ENCODE peak calls at places on chromosomes 6 and 20, in ten cellular contexts. N is mammary epithelial cell; R is cardiac muscle cell; D is IMR-90; J is CD8-positive, alpha-beta T cell; G is CD8-positive, alpha-beta memory T cell; B is aorta; U is transverse colon; Q is lower lobe of right lung; V is tibial artery. M is an unnamed sample.

GRCh38 chr20:47455133-47456040 is 46.3 kb upstream of the NCOA3 start:
- DNase-seq in N (no peak), R (no peak), D (no peak), J (no peak), G (no peak), B (no peak), U (no peak), Q (no peak), V (no peak), M (no peak)

GRCh38 chr20:22810626-22811559 is 224.2 kb upstream of the SSTR4 start:
- DNase-seq in N (no peak), R (no peak), D (no peak), J (no peak), G (no peak), B (no peak), U (no peak), Q (no peak), V (no peak), M (no peak)

GRCh38 chr6:167793421-167793820 is 33.3 kb upstream of the AFDN start:
- DNase-seq in N (no peak), R (no peak), D (no peak), J (no peak), G (no peak), B (no peak), U (peak), Q (no peak), V (no peak), M (no peak)

GRCh38 chr6:31576897-31577341 is 1.6 kb downstream of the TNF start:
- DNase-seq in N (no peak), R (no peak), D (no peak), J (peak), G (no peak), B (no peak), U (peak), Q (no peak), V (no peak), M (no peak)

GRCh38 chr6:73608761-73609160 is 45.0 kb downstream of the SLC17A5 start:
- DNase-seq in N (no peak), R (no peak), D (no peak), J (no peak), G (no peak), B (no peak), U (no peak), Q (no peak), V (no peak), M (no peak)

GRCh38 chr20:46378390-46379009 is 27.9 kb downstream of the ELMO2 start:
- DNase-seq in N (no peak), R (no peak), D (no peak), J (no peak), G (no peak), B (no peak), U (no peak), Q (no peak), V (no peak), M (no peak)

GRCh38 chr6:579339-579738 is 77.6 kb downstream of the HUS1B start:
- DNase-seq in N (no peak), R (peak), D (peak), J (no peak), G (no peak), B (no peak), U (no peak), Q (no peak), V (no peak), M (no peak)

GRCh38 chr20:49890651-49891361 is 24.5 kb downstream of the SPATA2 start:
- DNase-seq in N (no peak), R (peak), D (no peak), J (no peak), G (no peak), B (no peak), U (no peak), Q (peak), V (no peak), M (no peak)

GRCh38 chr20:17775600-17775999 is 75.8 kb downstream of the BANF2 start:
- DNase-seq in N (no peak), R (no peak), D (no peak), J (no peak), G (no peak), B (no peak), U (no peak), Q (no peak), V (no peak), M (no peak)

GRCh38 chr6:140744648-140745320 is 1370.3 kb upstream of the CITED2 start:
- DNase-seq in N (peak), R (no peak), D (peak), J (no peak), G (no peak), B (peak), U (no peak), Q (no peak), V (peak), M (peak)

GRCh38 chr6:48560408-48560807 is 449.4 kb upstream of the PTCHD4 start:
- DNase-seq in N (peak), R (no peak), D (peak), J (no peak), G (no peak), B (no peak), U (no peak), Q (no peak), V (no peak), M (peak)

GRCh38 chr6:94639564-94639963 is 937.8 kb upstream of the MANEA start:
- DNase-seq in N (no peak), R (no peak), D (no peak), J (no peak), G (no peak), B (no peak), U (no peak), Q (no peak), V (no peak), M (no peak)

GRCh38 chr6:36643967-36644366 is 34.5 kb upstream of the CDKN1A start:
- DNase-seq in N (no peak), R (no peak), D (no peak), J (no peak), G (no peak), B (no peak), U (no peak), Q (no peak), V (no peak), M (no peak)

GRCh38 chr20:51635680-51636079 is 93.2 kb upstream of the NFATC2 start:
- DNase-seq in N (no peak), R (no peak), D (no peak), J (no peak), G (no peak), B (no peak), U (no peak), Q (no peak), V (no peak), M (no peak)

GRCh38 chr20:58340853-58341252 is 31.3 kb downstream of the RAB22A start:
- DNase-seq in N (no peak), R (no peak), D (peak), J (no peak), G (no peak), B (no peak), U (no peak), Q (no peak), V (no peak), M (no peak)

GRCh38 chr6:170177383-170178265 is 113.3 kb downstream of the DLL1 start:
- DNase-seq in N (no peak), R (no peak), D (no peak), J (no peak), G (no peak), B (peak), U (no peak), Q (peak), V (no peak), M (no peak)

GRCh38 chr20:62642666-62643520 is 590 bp downstream of the SLCO4A1 start:
- DNase-seq in N (peak), R (peak), D (peak), J (peak), G (peak), B (no peak), U (peak), Q (no peak), V (no peak), M (no peak)

GRCh38 chr6:81834141-81834621 is 81.7 kb upstream of the TENT5A start:
- DNase-seq in N (no peak), R (no peak), D (peak), J (no peak), G (no peak), B (peak), U (peak), Q (no peak), V (no peak), M (no peak)

GRCh38 chr6:116764557-116764960 is 960 bp downstream of the FAM162B start:
- DNase-seq in N (no peak), R (peak), D (peak), J (no peak), G (no peak), B (no peak), U (no peak), Q (no peak), V (no peak), M (no peak)

GRCh38 chr20:62362991-62363919 is 3.9 kb downstream of the LAMA5 start:
- DNase-seq in N (no peak), R (no peak), D (no peak), J (no peak), G (no peak), B (peak), U (peak), Q (peak), V (no peak), M (no peak)

GRCh38 chr6:75600694-75601265 is 900 bp upstream of the SENP6 start:
- DNase-seq in N (peak), R (no peak), D (no peak), J (no peak), G (no peak), B (no peak), U (no peak), Q (no peak), V (no peak), M (no peak)

GRCh38 chr6:113414511-113414910 is 442.6 kb upstream of the MARCKS start:
- DNase-seq in N (peak), R (peak), D (peak), J (no peak), G (no peak), B (peak), U (peak), Q (no peak), V (peak), M (peak)

GRCh38 chr6:144266091-144266649 is 19.0 kb upstream of the UTRN start:
- DNase-seq in N (no peak), R (peak), D (peak), J (no peak), G (no peak), B (peak), U (peak), Q (peak), V (peak), M (peak)

GRCh38 chr6:56954389-56955170 is at the start of gene BEND6:
- DNase-seq in N (peak), R (peak), D (peak), J (no peak), G (peak), B (peak), U (peak), Q (peak), V (peak), M (no peak)

GRCh38 chr6:125834347-125834746 is 43.6 kb downstream of the NCOA7 start:
- DNase-seq in N (no peak), R (peak), D (no peak), J (no peak), G (no peak), B (no peak), U (no peak), Q (no peak), V (no peak), M (no peak)

GRCh38 chr6:169174516-169175359 is 78.9 kb downstream of the THBS2 start:
- DNase-seq in N (no peak), R (no peak), D (no peak), J (no peak), G (no peak), B (no peak), U (no peak), Q (no peak), V (no peak), M (no peak)

GRCh38 chr20:38076548-38076947 is 43.0 kb downstream of the RPRD1B start:
- DNase-seq in N (no peak), R (no peak), D (no peak), J (no peak), G (no peak), B (no peak), U (no peak), Q (no peak), V (no peak), M (no peak)

GRCh38 chr6:68039641-68040311 is 595.3 kb upstream of the ADGRB3 start:
- DNase-seq in N (no peak), R (no peak), D (no peak), J (no peak), G (no peak), B (no peak), U (no peak), Q (no peak), V (no peak), M (no peak)

GRCh38 chr6:99344289-99344688 is 5.2 kb downstream of the FAXC start:
- DNase-seq in N (peak), R (no peak), D (peak), J (no peak), G (no peak), B (no peak), U (no peak), Q (no peak), V (no peak), M (no peak)

GRCh38 chr6:114342826-114343781 is at the start of gene HS3ST5:
- DNase-seq in N (peak), R (peak), D (peak), J (no peak), G (no peak), B (peak), U (peak), Q (peak), V (no peak), M (no peak)

GRCh38 chr6:132813173-132813856 is 1.1 kb upstream of the RPS12 start:
- DNase-seq in N (peak), R (peak), D (no peak), J (peak), G (peak), B (peak), U (peak), Q (peak), V (peak), M (no peak)

GRCh38 chr6:158518196-158519127 is 41.4 kb upstream of the TMEM181 start:
- DNase-seq in N (peak), R (peak), D (peak), J (peak), G (peak), B (no peak), U (peak), Q (no peak), V (no peak), M (no peak)

GRCh38 chr20:50508171-50508761 is 1.9 kb upstream of the PTPN1 start:
- DNase-seq in N (no peak), R (peak), D (no peak), J (no peak), G (no peak), B (no peak), U (no peak), Q (no peak), V (no peak), M (no peak)

GRCh38 chr6:160378886-160379285 is 30.7 kb downstream of the SLC22A3 start:
- DNase-seq in N (no peak), R (no peak), D (no peak), J (no peak), G (no peak), B (no peak), U (no peak), Q (no peak), V (no peak), M (no peak)

GRCh38 chr20:1241456-1241855 is 15.6 kb downstream of the RAD21L1 start:
- DNase-seq in N (no peak), R (no peak), D (no peak), J (no peak), G (no peak), B (no peak), U (no peak), Q (no peak), V (no peak), M (no peak)

DNA sequence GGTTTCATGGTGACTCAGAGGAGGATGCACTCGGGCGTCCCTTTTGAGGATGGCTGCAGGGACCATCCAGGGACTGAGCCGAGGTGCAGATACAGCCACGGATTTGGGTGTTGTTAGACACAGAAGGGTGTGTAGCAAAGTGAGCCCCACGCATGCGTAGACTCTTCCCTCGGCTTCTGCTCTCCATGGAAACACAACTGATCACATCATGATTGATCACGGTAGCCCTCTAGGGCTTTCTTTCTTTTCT is 606 bp upstream of the ULBP1 start:
- DNase-seq in N (no peak), R (no peak), D (peak), J (no peak), G (no peak), B (no peak), U (no peak), Q (no peak), V (no peak), M (no peak)
- H3K27ac ChIP-seq in N (peak), R (no peak), D (no peak), J (no peak), G (peak), B (no peak), U (no peak), Q (peak), V (no peak), M (peak)

GRCh38 chr6:111278738-111279137 is 191.4 kb downstream of the SLC16A10 start:
- DNase-seq in N (no peak), R (no peak), D (no peak), J (no peak), G (no peak), B (no peak), U (no peak), Q (no peak), V (no peak), M (no peak)

GRCh38 chr6:111277819-111278218 is 190.5 kb downstream of the SLC16A10 start:
- DNase-seq in N (no peak), R (no peak), D (no peak), J (no peak), G (no peak), B (no peak), U (no peak), Q (no peak), V (no peak), M (no peak)

GRCh38 chr6:111282564-111282963 is 195.3 kb downstream of the SLC16A10 start:
- DNase-seq in N (no peak), R (no peak), D (no peak), J (no peak), G (no peak), B (no peak), U (no peak), Q (no peak), V (no peak), M (no peak)

GRCh38 chr6:111280445-111280844 is 193.1 kb downstream of the SLC16A10 start:
- DNase-seq in N (no peak), R (no peak), D (peak), J (no peak), G (no peak), B (no peak), U (no peak), Q (no peak), V (no peak), M (no peak)

GRCh38 chr6:111283707-111284106 is 196.4 kb downstream of the SLC16A10 start:
- DNase-seq in N (no peak), R (no peak), D (no peak), J (no peak), G (no peak), B (no peak), U (no peak), Q (no peak), V (no peak), M (no peak)
- H3K27ac ChIP-seq in N (no peak), R (no peak), D (no peak), J (no peak), G (no peak), B (no peak), U (no peak), Q (no peak), V (no peak), M (no peak)

DNA sequence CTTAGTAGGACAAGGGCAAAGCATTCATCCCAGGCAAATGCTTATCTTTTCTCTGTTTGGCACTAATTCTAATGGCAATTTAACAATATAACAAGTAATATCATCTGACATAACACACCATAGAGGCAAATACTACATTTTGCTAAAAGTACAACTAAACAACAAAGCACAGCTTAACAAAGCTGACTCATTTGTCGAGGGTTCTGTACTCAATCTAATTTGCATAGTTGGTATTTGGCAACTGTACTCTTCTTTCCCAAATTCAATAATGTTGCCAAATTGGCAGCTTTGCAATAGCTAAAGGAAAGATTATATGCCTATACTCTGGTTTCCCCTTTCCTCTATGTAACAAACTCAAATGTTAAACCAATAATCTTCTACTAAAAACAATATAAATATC is 461.0 kb downstream of the PKHD1 start:
- DNase-seq in N (no peak), R (no peak), D (no peak), J (no peak), G (no peak), B (no peak), U (no peak), Q (no peak), V (no peak), M (no peak)
- H3K27ac ChIP-seq in N (no peak), R (no peak), D (no peak), J (no peak), G (no peak), B (no peak), U (no peak), Q (no peak), V (no peak), M (no peak)

DNA sequence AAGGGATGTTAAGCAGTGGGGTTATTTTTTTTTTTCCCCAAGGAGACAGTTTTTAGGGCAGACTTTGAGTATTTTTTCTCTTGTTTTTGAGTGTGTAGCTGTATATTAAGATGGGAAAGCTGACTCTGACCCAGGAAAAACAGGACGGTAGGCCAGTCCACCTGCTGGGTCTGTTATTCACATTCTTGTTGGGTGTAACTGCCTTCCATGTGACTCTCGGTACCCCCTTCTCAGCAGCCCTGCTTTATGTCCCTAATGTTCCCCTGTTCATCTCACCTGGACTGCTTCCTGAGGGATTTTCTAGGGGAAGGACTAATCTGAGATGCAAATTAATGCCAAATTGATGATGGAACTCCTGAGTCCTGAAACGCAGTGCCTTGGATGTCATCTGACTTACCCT is 21.9 kb downstream of the FOXO3 start:
- DNase-seq in N (no peak), R (no peak), D (no peak), J (no peak), G (no peak), B (no peak), U (no peak), Q (no peak), V (no peak), M (no peak)
- H3K27ac ChIP-seq in N (no peak), R (no peak), D (peak), J (no peak), G (no peak), B (peak), U (peak), Q (peak), V (peak), M (no peak)

DNA sequence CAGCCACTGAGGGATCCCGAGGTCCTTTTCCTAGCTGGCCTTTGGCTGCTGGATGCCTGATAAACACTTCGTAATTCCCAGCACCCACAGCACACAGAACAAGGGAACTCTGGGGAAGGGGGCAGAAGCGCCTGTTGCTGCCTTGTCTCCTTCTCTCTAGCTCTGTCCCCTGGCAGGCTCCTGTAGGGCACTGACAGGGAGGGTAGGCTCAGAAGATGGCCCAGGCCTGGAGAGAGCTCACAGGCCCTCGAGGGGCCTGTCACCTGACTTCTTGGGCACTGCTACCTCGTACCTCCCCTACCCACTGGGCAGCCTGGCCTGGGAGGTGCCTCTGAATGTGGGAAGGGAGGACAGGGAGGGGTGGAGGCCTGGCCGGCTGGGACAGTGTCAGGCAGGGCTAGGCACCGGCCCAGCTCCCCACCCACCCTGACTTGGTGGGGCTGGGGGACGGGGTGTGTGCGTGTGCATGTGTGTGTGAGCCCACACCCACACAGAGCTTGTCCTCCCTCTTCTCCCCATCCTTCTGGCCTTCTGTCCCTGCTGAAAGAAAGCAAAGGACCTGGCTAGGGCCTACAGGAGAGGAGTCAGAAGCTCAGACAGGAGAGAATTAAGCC is 18.1 kb downstream of the C6orf132 start:
- DNase-seq in N (no peak), R (no peak), D (no peak), J (no peak), G (no peak), B (no peak), U (no peak), Q (no peak), V (no peak), M (no peak)
- H3K27ac ChIP-seq in N (no peak), R (peak), D (no peak), J (no peak), G (no peak), B (no peak), U (peak), Q (no peak), V (no peak), M (peak)

GRCh38 chr20:21562656-21563055 is 48.8 kb upstream of the NKX2-2 start:
- DNase-seq in N (no peak), R (no peak), D (no peak), J (no peak), G (no peak), B (no peak), U (no peak), Q (no peak), V (no peak), M (no peak)
- H3K27ac ChIP-seq in N (no peak), R (no peak), D (no peak), J (no peak), G (no peak), B (no peak), U (no peak), Q (no peak), V (no peak), M (no peak)

M was measured in epithelial cell of prostate.